ENCODE peak calls at places on chromosomes 5 and 9, in five cellular contexts. U is GM03348, Y is ACHN, K is substantia nigra, I is H9. R is an unnamed sample.

GRCh38 chr9:20989923-20990341 is 41.5 kb downstream of the HACD4 start:
- DNase-seq in U (no peak), Y (no peak), K (peak), I (no peak), R (no peak)

GRCh38 chr5:31054436-31054835 is 139.1 kb upstream of the CDH6 start:
- DNase-seq in U (no peak), Y (no peak), K (no peak), I (no peak), R (no peak)

GRCh38 chr5:113117543-113118110 is 141.0 kb downstream of the DCP2 start:
- DNase-seq in U (no peak), Y (no peak), K (no peak), I (no peak), R (no peak)

GRCh38 chr5:5017827-5018559 is 122.1 kb upstream of the ADAMTS16 start:
- DNase-seq in U (peak), Y (peak), K (no peak), I (no peak), R (no peak)

GRCh38 chr5:71658916-71659661 is 60.0 kb upstream of the CARTPT start:
- DNase-seq in U (no peak), Y (peak), K (no peak), I (no peak), R (no peak)

GRCh38 chr5:13992795-13993194 is 48.3 kb upstream of the DNAH5 start:
- DNase-seq in U (no peak), Y (no peak), K (no peak), I (no peak), R (no peak)

GRCh38 chr9:68934319-68934644 is 79.6 kb downstream of the PRKACG start:
- DNase-seq in U (no peak), Y (no peak), K (no peak), I (no peak), R (no peak)

GRCh38 chr9:25003686-25004085 is 458.0 kb upstream of the IZUMO3 start:
- DNase-seq in U (no peak), Y (no peak), K (no peak), I (peak), R (no peak)

GRCh38 chr9:33408087-33408486 is 5.7 kb upstream of the AQP7 start:
- DNase-seq in U (no peak), Y (no peak), K (no peak), I (no peak), R (no peak)

GRCh38 chr5:132225165-132226032 is 2.3 kb downstream of the P4HA2 start:
- DNase-seq in U (peak), Y (no peak), K (no peak), I (peak), R (no peak)

GRCh38 chr5:172293054-172293744 is 9.6 kb upstream of the UBTD2 start:
- DNase-seq in U (peak), Y (peak), K (peak), I (peak), R (peak)

GRCh38 chr9:129552064-129552463 is 68.8 kb downstream of the C9orf50 start:
- DNase-seq in U (no peak), Y (no peak), K (no peak), I (no peak), R (no peak)

GRCh38 chr9:86354882-86355399 is 731 bp upstream of the TUT7 start:
- DNase-seq in U (peak), Y (no peak), K (no peak), I (no peak), R (no peak)

GRCh38 chr9:134591082-134591571 is 50.5 kb upstream of the COL5A1 start:
- DNase-seq in U (peak), Y (no peak), K (no peak), I (no peak), R (peak)

GRCh38 chr5:123786411-123786810 is 274.4 kb downstream of the CSNK1G3 start:
- DNase-seq in U (no peak), Y (no peak), K (no peak), I (no peak), R (no peak)

GRCh38 chr5:8033261-8033660 is 164.3 kb downstream of the MTRR start:
- DNase-seq in U (no peak), Y (no peak), K (no peak), I (no peak), R (no peak)

GRCh38 chr9:124780060-124780756 is 3.3 kb downstream of the OLFML2A start:
- DNase-seq in U (no peak), Y (no peak), K (no peak), I (no peak), R (no peak)

GRCh38 chr5:117638581-117638980 is 1064.0 kb upstream of the SEMA6A start:
- DNase-seq in U (no peak), Y (no peak), K (no peak), I (no peak), R (no peak)